ENCODE peak calls at places on chromosomes 6 and 20, in nine cellular contexts. J is WERI-Rb-1, W is A673, K is psoas muscle, A is HCT116, O is AG04450, B is heart left ventricle, H is PC-3, D is body of pancreas. M is an unnamed sample.

GRCh38 chr20:50346372-50347347 is 156.0 kb downstream of the CEBPB start:
- DNase-seq in D (peak; percentile 62), H (peak; percentile 86), W (peak; percentile 92), J (no peak), O (peak; percentile 71), K (peak; percentile 94), B (peak; percentile 92), A (no peak), M (no peak)

GRCh38 chr6:41591859-41592502 is 45.8 kb downstream of the FOXP4 start:
- DNase-seq in W (peak; percentile 78), A (peak; percentile 46), D (peak; percentile 82), J (peak; percentile 89), B (peak; percentile 59), H (peak; percentile 80), K (peak; percentile 83), O (peak; percentile 27), M (no peak)

GRCh38 chr6:152723398-152723797 is 25.7 kb downstream of the MYCT1 start:
- DNase-seq in D (no peak), W (no peak), O (no peak), H (no peak), A (no peak), J (no peak), K (no peak), B (no peak), M (no peak)

GRCh38 chr6:37483502-37483901 is 16.2 kb downstream of the CCDC167 start:
- DNase-seq in K (no peak), O (no peak), J (no peak), W (no peak), A (no peak), H (peak; percentile 33), D (no peak), B (no peak), M (no peak)

GRCh38 chr6:72363844-72364740 is 257.8 kb upstream of the KCNQ5 start:
- DNase-seq in W (peak; percentile 49), D (no peak), H (peak; percentile 90), K (no peak), O (peak; percentile 86), J (no peak), B (no peak), A (no peak), M (peak; percentile 88)

GRCh38 chr6:131182991-131183425 is 47.7 kb downstream of the AKAP7 start:
- DNase-seq in J (no peak), B (no peak), D (no peak), H (peak; percentile 38), W (peak; percentile 78), O (no peak), K (no peak), A (no peak), M (no peak)

GRCh38 chr6:105618247-105618646 is 215.4 kb upstream of the PREP start:
- DNase-seq in B (no peak), O (no peak), D (no peak), W (no peak), J (no peak), K (no peak), A (no peak), H (no peak), M (no peak)

GRCh38 chr6:105596284-105596755 is 193.4 kb upstream of the PREP start:
- DNase-seq in O (peak; percentile 92), A (no peak), D (no peak), J (no peak), B (no peak), W (peak; percentile 55), H (peak; percentile 95), K (no peak), M (peak; percentile 96)

GRCh38 chr6:2037230-2037926 is 208.0 kb downstream of the GMDS start:
- DNase-seq in D (no peak), B (no peak), H (peak; percentile 15), K (no peak), W (no peak), J (peak; percentile 41), A (no peak), O (no peak), M (no peak)

GRCh38 chr20:3606021-3606420 is 57.2 kb downstream of the GFRA4 start:
- DNase-seq in A (no peak), J (no peak), B (no peak), W (no peak), H (no peak), O (no peak), K (no peak), D (no peak), M (no peak)

GRCh38 chr20:5531318-5532081 is 214.7 kb upstream of the PROKR2 start:
- DNase-seq in B (no peak), A (no peak), D (no peak), K (no peak), W (no peak), O (no peak), H (peak; percentile 40), J (no peak), M (no peak)

GRCh38 chr6:43058511-43058910 is 723 bp downstream of the MRPL2 start:
- DNase-seq in W (no peak), K (no peak), H (peak; percentile 33), A (no peak), J (no peak), B (no peak), D (no peak), O (no peak), M (no peak)

GRCh38 chr20:52192296-52193007 is 873 bp upstream of the ZFP64 start:
- DNase-seq in O (no peak), K (no peak), D (no peak), H (peak; percentile 64), B (peak; percentile 63), J (peak; percentile 65), W (no peak), A (peak; percentile 38), M (no peak)

GRCh38 chr20:47113362-47114118 is 218.9 kb downstream of the EYA2 start:
- DNase-seq in D (no peak), J (no peak), W (no peak), K (no peak), O (no peak), B (no peak), H (peak; percentile 50), A (no peak), M (peak; percentile 68)

GRCh38 chr6:122678841-122679240 is 68.6 kb downstream of the PKIB start:
- DNase-seq in H (no peak), A (no peak), D (no peak), B (no peak), K (no peak), W (no peak), J (no peak), O (no peak), M (no peak)

GRCh38 chr6:112149236-112149635 is 61.8 kb downstream of the FAM229B start:
- DNase-seq in O (no peak), B (no peak), K (no peak), H (no peak), A (no peak), W (peak; percentile 64), D (no peak), J (no peak), M (no peak)

GRCh38 chr6:112144145-112144926 is 56.9 kb downstream of the FAM229B start:
- DNase-seq in W (peak; percentile 60), A (no peak), D (no peak), H (no peak), K (no peak), B (no peak), O (no peak), J (peak; percentile 23), M (no peak)

GRCh38 chr6:112148103-112148502 is 60.7 kb downstream of the FAM229B start:
- DNase-seq in J (no peak), A (no peak), W (no peak), B (no peak), O (no peak), D (no peak), H (no peak), K (no peak), M (no peak)

GRCh38 chr6:112141707-112142106 is 54.3 kb downstream of the FAM229B start:
- DNase-seq in B (no peak), W (no peak), J (no peak), O (no peak), K (no peak), D (no peak), A (no peak), H (peak; percentile 10), M (no peak)

GRCh38 chr6:112145080-112145573 is 57.7 kb downstream of the FAM229B start:
- DNase-seq in K (no peak), A (no peak), O (no peak), W (no peak), J (peak; percentile 28), H (no peak), D (no peak), B (no peak), M (no peak)
- TF ChIP-seq CTCF in K (no peak), A (no peak), O (no peak), W (no peak), J (peak; percentile 22), H (no peak), D (no peak), B (no peak), M (no peak)

GRCh38 chr6:119655124-119655523 is 305.6 kb upstream of the MAN1A1 start:
- DNase-seq in J (no peak), O (no peak), D (no peak), A (no peak), B (no peak), H (no peak), W (no peak), K (no peak), M (no peak)
- H3K27me3 ChIP-seq in J (no peaks in the 10 kb centered on the region), O (no peaks in the 10 kb centered on the region), D (no peaks in the 10 kb centered on the region), A (no peaks in the 10 kb centered on the region), B (no peaks in the 10 kb centered on the region), H (no peaks in the 10 kb centered on the region), W (no peaks in the 10 kb centered on the region), K (no peaks in the 10 kb centered on the region), M (no peaks in the 10 kb centered on the region)

GRCh38 chr6:44569131-44569530 is 181.6 kb downstream of the CDC5L start:
- DNase-seq in D (no peak), O (no peak), K (no peak), A (no peak), B (no peak), H (no peak), J (no peak), W (no peak), M (no peak)

GRCh38 chr6:44572346-44572745 is 184.8 kb downstream of the CDC5L start:
- DNase-seq in D (no peak), A (no peak), B (no peak), W (no peak), K (no peak), H (no peak), O (no peak), J (no peak), M (no peak)

GRCh38 chr6:44567406-44567805 is 179.9 kb downstream of the CDC5L start:
- DNase-seq in A (no peak), H (no peak), W (no peak), K (no peak), J (no peak), O (no peak), B (no peak), D (no peak), M (no peak)

GRCh38 chr6:44569931-44570385 is 182.5 kb downstream of the CDC5L start:
- DNase-seq in O (no peak), B (peak; percentile 66), K (peak; percentile 76), A (no peak), H (no peak), D (no peak), J (no peak), W (no peak), M (no peak)

GRCh38 chr6:44571510-44571909 is 184.0 kb downstream of the CDC5L start:
- DNase-seq in B (no peak), D (no peak), O (no peak), H (no peak), K (no peak), W (no peak), J (no peak), A (no peak), M (no peak)
- TF ChIP-seq CTCF in B (no peak), D (no peak), O (no peak), H (no peak), K (no peak), W (peak; percentile 25), J (peak; percentile 23), A (no peak), M (no peak)

GRCh38 chr6:7569082-7569481 is 20.9 kb upstream of the SNRNP48 start:
- DNase-seq in W (no peak), J (no peak), B (no peak), K (no peak), A (no peak), O (no peak), H (no peak), D (no peak), M (no peak)
- H3K27me3 ChIP-seq in W (no peaks in the 10 kb centered on the region), J (no peaks in the 10 kb centered on the region), B (peaks cover 11% of the 10 kb centered on the region), K (no peaks in the 10 kb centered on the region), A (no peaks in the 10 kb centered on the region), O (no peaks in the 10 kb centered on the region), H (no peaks in the 10 kb centered on the region), D (no peaks in the 10 kb centered on the region), M (no peaks in the 10 kb centered on the region)